ENCODE peak calls at places on chromosomes 1 and 21, in six cellular contexts. J is PC-3, V is mammary epithelial cell, D is astrocyte, H is GM12878, B is PC-9. Y is an unnamed sample.
A peak's percentile ranks its signal among the peaks of the same experiment; 100 is the strongest.

GRCh38 chr21:27677547-27677946 is 710.7 kb upstream of the ADAMTS5 start:
- DNase-seq in J (no peak), V (no peak), D (no peak), H (no peak), B (no peak), Y (no peak)

GRCh38 chr1:230957580-230957989 is 21.1 kb downstream of the TTC13 start:
- DNase-seq in J (no peak), V (no peak), D (no peak), H (no peak), B (no peak), Y (no peak)

GRCh38 chr1:915295-916172 is 8.2 kb upstream of the SAMD11 start:
- DNase-seq in J (no peak), V (no peak), D (no peak), H (no peak), B (no peak), Y (no peak)

GRCh38 chr1:207579436-207579799 is 65.5 kb upstream of the CR1L start:
- DNase-seq in J (peak; percentile 92), V (peak; percentile 54), D (peak; percentile 30), H (peak; percentile 17), B (peak; percentile 32), Y (peak; percentile 62)

GRCh38 chr21:35257413-35257812 is 208.3 kb upstream of the RUNX1 start:
- DNase-seq in J (peak; percentile 98), V (peak; percentile 95), D (peak; percentile 93), H (no peak), B (peak; percentile 54), Y (peak; percentile 18)

GRCh38 chr1:16986113-16986512 is 5.7 kb upstream of the MFAP2 start:
- DNase-seq in J (no peak), V (no peak), D (no peak), H (no peak), B (no peak), Y (no peak)

GRCh38 chr1:147273409-147274307 is 31.2 kb downstream of the CHD1L start:
- DNase-seq in J (peak; percentile 92), V (peak; percentile 79), D (peak; percentile 72), H (peak; percentile 9), B (peak; percentile 13), Y (peak; percentile 80)

GRCh38 chr1:85275701-85276289 is 637 bp downstream of the BCL10 start:
- DNase-seq in J (no peak), V (no peak), D (no peak), H (no peak), B (no peak), Y (no peak)

GRCh38 chr21:44883250-44883649 is 9.8 kb upstream of the PTTG1IP start:
- DNase-seq in J (no peak), V (no peak), D (no peak), H (no peak), B (no peak), Y (no peak)

GRCh38 chr1:44701141-44701573 is 26.6 kb downstream of the ARMH1 start:
- DNase-seq in J (no peak), V (no peak), D (no peak), H (no peak), B (no peak), Y (no peak)

GRCh38 chr1:173268261-173268660 is 61.1 kb upstream of the TNFSF4 start:
- DNase-seq in J (no peak), V (no peak), D (no peak), H (no peak), B (no peak), Y (no peak)

GRCh38 chr1:38009088-38009840 is 3.3 kb upstream of the UTP11 start:
- DNase-seq in J (no peak), V (peak; percentile 70), D (peak; percentile 63), H (no peak), B (peak; percentile 6), Y (peak; percentile 81)

GRCh38 chr21:33198346-33199135 is 31.2 kb upstream of the IFNAR2 start:
- DNase-seq in J (no peak), V (no peak), D (peak; percentile 56), H (no peak), B (no peak), Y (no peak)

GRCh38 chr1:3564921-3565831 is 46.1 kb downstream of the MEGF6 start:
- DNase-seq in J (peak; percentile 44), V (no peak), D (no peak), H (no peak), B (no peak), Y (peak; percentile 51)

GRCh38 chr1:11536573-11537379 is 57.8 kb downstream of the DISP3 start:
- DNase-seq in J (no peak), V (no peak), D (no peak), H (no peak), B (no peak), Y (no peak)

GRCh38 chr21:45290948-45291612 is 3.4 kb upstream of the POFUT2 start:
- DNase-seq in J (peak; percentile 40), V (peak; percentile 12), D (peak; percentile 71), H (no peak), B (no peak), Y (no peak)

GRCh38 chr1:39081266-39082139 is 55.4 kb downstream of the NDUFS5 start:
- DNase-seq in J (peak; percentile 30), V (no peak), D (no peak), H (no peak), B (peak; percentile 39), Y (peak; percentile 19)

GRCh38 chr1:51119331-51119730 is 17.3 kb downstream of the C1orf185 start:
- DNase-seq in J (no peak), V (no peak), D (no peak), H (no peak), B (no peak), Y (no peak)

GRCh38 chr1:79128726-79129125 is 122.2 kb upstream of the ADGRL4 start:
- DNase-seq in J (peak; percentile 83), V (peak; percentile 39), D (peak; percentile 78), H (no peak), B (no peak), Y (peak; percentile 36)

GRCh38 chr1:236394905-236395779 is 1.1 kb downstream of the EDARADD start:
- DNase-seq in J (peak; percentile 16), V (peak; percentile 72), D (peak; percentile 8), H (no peak), B (no peak), Y (peak; percentile 25)
- TF ChIP-seq EZH2 in J (peak; percentile 16), V (no peak), D (no peak), H (no peak), B (no peak), Y (no peak)

GRCh38 chr1:112700290-112701226 is 6.4 kb downstream of the RHOC start:
- DNase-seq in J (peak; percentile 92), V (peak; percentile 78), D (peak; percentile 90), H (peak; percentile 65), B (peak; percentile 96), Y (peak; percentile 94)

GRCh38 chr1:112702067-112702395 is 4.9 kb downstream of the RHOC start:
- DNase-seq in J (no peak), V (no peak), D (no peak), H (no peak), B (no peak), Y (no peak)

GRCh38 chr1:112699425-112700144 is 7.3 kb downstream of the RHOC start:
- DNase-seq in J (no peak), V (no peak), D (no peak), H (no peak), B (no peak), Y (no peak)

GRCh38 chr1:112702420-112703261 is 4.3 kb downstream of the RHOC start:
- DNase-seq in J (no peak), V (no peak), D (no peak), H (no peak), B (no peak), Y (no peak)

GRCh38 chr1:112701227-112702066 is 5.5 kb downstream of the RHOC start:
- DNase-seq in J (no peak), V (no peak), D (no peak), H (no peak), B (no peak), Y (no peak)
- H3K4me1 ChIP-seq in J (peaks cover 63% of the 10 kb centered on the region), V (peaks cover 68% of the 10 kb centered on the region), D (peaks cover 59% of the 10 kb centered on the region), H (peaks cover 34% of the 10 kb centered on the region), B (peaks cover 73% of the 10 kb centered on the region), Y (peaks cover 42% of the 10 kb centered on the region)

GRCh38 chr1:35707253-35708178 is 11.2 kb downstream of the C1orf216 start:
- DNase-seq in J (no peak), V (no peak), D (no peak), H (no peak), B (peak; percentile 47), Y (peak; percentile 54)

GRCh38 chr1:35708179-35708891 is 10.3 kb downstream of the C1orf216 start:
- DNase-seq in J (no peak), V (no peak), D (no peak), H (no peak), B (no peak), Y (peak; percentile 23)

GRCh38 chr1:35708952-35709351 is 9.7 kb downstream of the C1orf216 start:
- DNase-seq in J (no peak), V (no peak), D (no peak), H (no peak), B (no peak), Y (no peak)

GRCh38 chr1:35702540-35702939 is 16.1 kb downstream of the C1orf216 start:
- DNase-seq in J (no peak), V (no peak), D (no peak), H (no peak), B (no peak), Y (no peak)

GRCh38 chr1:35706846-35707245 is 11.8 kb downstream of the C1orf216 start:
- DNase-seq in J (no peak), V (no peak), D (no peak), H (no peak), B (no peak), Y (no peak)
- H3K4me3 ChIP-seq in J (no peak overlapping the region), V (no peak overlapping the region), D (no peak overlapping the region), H (no peak overlapping the region), B (no peak overlapping the region), Y (no peak overlapping the region)

GRCh38 chr1:220876511-220877347 is 2.5 kb upstream of the HLX start:
- DNase-seq in J (no peak), V (no peak), D (no peak), H (no peak), B (no peak), Y (no peak)
- TF ChIP-seq EZH2 in J (no peak), V (no peak), D (no peak), H (no peak), B (no peak), Y (peak; percentile 26)

GRCh38 chr1:23777979-23778814 is at the start of gene PITHD1:
- DNase-seq in J (peak; percentile 86), V (peak; percentile 81), D (peak; percentile 71), H (peak; percentile 45), B (peak; percentile 76), Y (peak; percentile 91)

GRCh38 chr1:23772854-23773242 is 5.4 kb upstream of the PITHD1 start:
- DNase-seq in J (no peak), V (no peak), D (no peak), H (no peak), B (no peak), Y (no peak)

GRCh38 chr1:23779826-23780371 is 1.7 kb downstream of the PITHD1 start:
- DNase-seq in J (peak; percentile 83), V (peak; percentile 61), D (peak; percentile 63), H (no peak), B (no peak), Y (peak; percentile 54)

GRCh38 chr1:23774174-23774880 is 3.9 kb upstream of the PITHD1 start:
- DNase-seq in J (no peak), V (no peak), D (no peak), H (no peak), B (no peak), Y (no peak)

DNA sequence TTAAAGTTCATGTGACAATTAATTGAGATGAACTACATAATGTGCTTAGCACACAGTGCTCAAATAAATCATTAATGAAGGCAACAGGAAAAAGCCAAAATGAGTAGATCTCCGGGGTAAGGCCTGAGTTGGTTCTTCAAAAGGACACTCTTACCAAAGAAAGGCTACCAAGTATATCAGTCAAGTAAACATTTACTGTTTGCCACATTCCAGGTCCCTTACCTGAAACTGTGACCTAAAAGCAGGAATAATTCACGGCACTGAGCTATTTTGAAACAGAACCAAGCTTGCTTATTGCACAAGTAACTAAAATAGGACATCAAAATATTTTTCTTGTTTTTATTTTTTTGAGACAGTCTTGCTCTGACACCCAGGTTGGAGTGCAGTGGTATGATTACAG is 2.0 kb upstream of the PITHD1 start:
- DNase-seq in J (no peak), V (no peak), D (no peak), H (no peak), B (no peak), Y (no peak)
- H3K4me1 ChIP-seq in J (peaks cover 31% of the 10 kb centered on the region), V (peaks cover 20% of the 10 kb centered on the region), D (peaks cover 17% of the 10 kb centered on the region), H (peaks cover 16% of the 10 kb centered on the region), B (peaks cover 29% of the 10 kb centered on the region), Y (peaks cover 13% of the 10 kb centered on the region)

Y was measured in A673.